ENCODE peak calls at places on chromosomes 2 and 18, in seven cellular contexts. X is foreskin keratinocyte, Z is MCF 10A, T is A549, H is lower lobe of right lung, O is cardiac fibroblast, B is CD14-positive monocyte. G is an unnamed sample.

GRCh38 chr18:59156316-59156715 is 16.6 kb downstream of the SEC11C start:
- DNase-seq in X (no peak), Z (no peak), T (no peak), H (no peak), O (no peak), B (no peak), G (no peak)

GRCh38 chr2:135255208-135255607 is 203.1 kb downstream of the RAB3GAP1 start:
- DNase-seq in X (no peak), Z (no peak), T (no peak), H (no peak), O (no peak), B (no peak), G (no peak)

GRCh38 chr2:63614448-63614968 is 25.7 kb downstream of the MDH1 start:
- DNase-seq in X (peak; percentile 96), Z (peak; percentile 4), T (peak; percentile 13), H (no peak), O (peak; percentile 38), B (no peak), G (no peak)

GRCh38 chr2:36530983-36531354 is 67.0 kb downstream of the FEZ2 start:
- DNase-seq in X (no peak), Z (no peak), T (no peak), H (no peak), O (peak; percentile 94), B (no peak), G (no peak)

GRCh38 chr18:54742654-54743053 is 85.6 kb upstream of the RAB27B start:
- DNase-seq in X (no peak), Z (peak; percentile 99), T (peak; percentile 29), H (no peak), O (peak; percentile 100), B (no peak), G (no peak)

GRCh38 chr2:172423120-172423519 is 4.3 kb upstream of the ITGA6 start:
- DNase-seq in X (no peak), Z (no peak), T (no peak), H (no peak), O (no peak), B (no peak), G (no peak)

GRCh38 chr2:138475394-138475793 is 26.2 kb upstream of the SPOPL start:
- DNase-seq in X (no peak), Z (no peak), T (no peak), H (no peak), O (peak; percentile 4), B (no peak), G (no peak)

GRCh38 chr2:44320832-44321231 is 40.5 kb downstream of the PREPL start:
- DNase-seq in X (no peak), Z (no peak), T (no peak), H (no peak), O (no peak), B (no peak), G (no peak)

GRCh38 chr2:14340703-14341102 is 291.8 kb upstream of the LRATD1 start:
- DNase-seq in X (no peak), Z (peak; percentile 11), T (no peak), H (no peak), O (no peak), B (no peak), G (no peak)

GRCh38 chr2:120293991-120294329 is 41.3 kb downstream of the RALB start:
- DNase-seq in X (no peak), Z (no peak), T (no peak), H (no peak), O (no peak), B (no peak), G (no peak)

GRCh38 chr18:37430346-37431076 is 135.1 kb downstream of the CELF4 start:
- DNase-seq in X (no peak), Z (no peak), T (peak; percentile 2), H (no peak), O (no peak), B (no peak), G (no peak)

GRCh38 chr18:27017901-27018500 is 152.5 kb upstream of the AQP4 start:
- DNase-seq in X (no peak), Z (peak; percentile 46), T (peak; percentile 13), H (no peak), O (peak; percentile 15), B (no peak), G (no peak)

GRCh38 chr2:75310915-75311314 is 111.6 kb upstream of the TACR1 start:
- DNase-seq in X (no peak), Z (peak; percentile 25), T (peak; percentile 9), H (no peak), O (peak; percentile 57), B (no peak), G (no peak)

GRCh38 chr2:119749405-119750066 is 10.2 kb upstream of the PTPN4 start:
- DNase-seq in X (peak; percentile 76), Z (peak; percentile 57), T (no peak), H (no peak), O (peak; percentile 63), B (no peak), G (no peak)

GRCh38 chr2:74959106-74959751 is 786 bp downstream of the POLE4 start:
- DNase-seq in X (no peak), Z (no peak), T (no peak), H (peak; percentile 40), O (no peak), B (no peak), G (no peak)

GRCh38 chr2:123061534-123061933 is 963.6 kb upstream of the CNTNAP5 start:
- DNase-seq in X (no peak), Z (no peak), T (no peak), H (no peak), O (no peak), B (no peak), G (no peak)

GRCh38 chr2:7133521-7133920 is 216.3 kb downstream of the RNF144A start:
- DNase-seq in X (no peak), Z (peak; percentile 28), T (peak; percentile 6), H (no peak), O (no peak), B (no peak), G (no peak)

GRCh38 chr2:173571021-173571821 is 216.5 kb downstream of the CDCA7 start:
- DNase-seq in X (no peak), Z (peak; percentile 54), T (peak; percentile 75), H (no peak), O (peak; percentile 59), B (no peak), G (no peak)

GRCh38 chr2:173571887-173572680 is 217.4 kb downstream of the CDCA7 start:
- DNase-seq in X (no peak), Z (no peak), T (no peak), H (no peak), O (no peak), B (no peak), G (no peak)

GRCh38 chr2:173572848-173573247 is 218.2 kb downstream of the CDCA7 start:
- DNase-seq in X (no peak), Z (no peak), T (no peak), H (no peak), O (no peak), B (no peak), G (no peak)

DNA sequence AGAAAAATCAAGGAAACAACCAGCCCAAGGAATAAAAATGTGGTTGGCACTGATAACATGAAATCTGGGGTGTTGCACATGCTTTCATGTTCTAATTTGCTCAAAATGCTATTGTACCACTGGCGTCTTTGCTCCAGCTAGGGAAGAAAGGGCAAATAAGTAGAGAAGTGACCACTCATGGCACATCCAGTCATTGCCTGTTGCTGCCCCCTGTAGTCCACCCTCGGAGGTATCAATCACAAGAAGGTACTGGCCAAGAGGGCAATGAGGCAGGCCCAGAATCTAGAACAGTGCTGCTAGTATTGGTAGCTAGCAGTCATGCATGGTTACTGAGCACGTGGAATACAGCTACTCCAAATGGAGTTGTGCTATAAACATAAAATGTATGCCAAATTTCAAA is 213.4 kb downstream of the CDCA7 start:
- DNase-seq in X (no peak), Z (peak; percentile 52), T (peak; percentile 65), H (no peak), O (peak; percentile 26), B (no peak), G (no peak)
- TF ChIP-seq CTCF in X (peak; percentile 43), Z (peak; percentile 26), T (peak; percentile 53), H (peak; percentile 10), O (peak; percentile 30), B (no peak), G (peak; percentile 21)

DNA sequence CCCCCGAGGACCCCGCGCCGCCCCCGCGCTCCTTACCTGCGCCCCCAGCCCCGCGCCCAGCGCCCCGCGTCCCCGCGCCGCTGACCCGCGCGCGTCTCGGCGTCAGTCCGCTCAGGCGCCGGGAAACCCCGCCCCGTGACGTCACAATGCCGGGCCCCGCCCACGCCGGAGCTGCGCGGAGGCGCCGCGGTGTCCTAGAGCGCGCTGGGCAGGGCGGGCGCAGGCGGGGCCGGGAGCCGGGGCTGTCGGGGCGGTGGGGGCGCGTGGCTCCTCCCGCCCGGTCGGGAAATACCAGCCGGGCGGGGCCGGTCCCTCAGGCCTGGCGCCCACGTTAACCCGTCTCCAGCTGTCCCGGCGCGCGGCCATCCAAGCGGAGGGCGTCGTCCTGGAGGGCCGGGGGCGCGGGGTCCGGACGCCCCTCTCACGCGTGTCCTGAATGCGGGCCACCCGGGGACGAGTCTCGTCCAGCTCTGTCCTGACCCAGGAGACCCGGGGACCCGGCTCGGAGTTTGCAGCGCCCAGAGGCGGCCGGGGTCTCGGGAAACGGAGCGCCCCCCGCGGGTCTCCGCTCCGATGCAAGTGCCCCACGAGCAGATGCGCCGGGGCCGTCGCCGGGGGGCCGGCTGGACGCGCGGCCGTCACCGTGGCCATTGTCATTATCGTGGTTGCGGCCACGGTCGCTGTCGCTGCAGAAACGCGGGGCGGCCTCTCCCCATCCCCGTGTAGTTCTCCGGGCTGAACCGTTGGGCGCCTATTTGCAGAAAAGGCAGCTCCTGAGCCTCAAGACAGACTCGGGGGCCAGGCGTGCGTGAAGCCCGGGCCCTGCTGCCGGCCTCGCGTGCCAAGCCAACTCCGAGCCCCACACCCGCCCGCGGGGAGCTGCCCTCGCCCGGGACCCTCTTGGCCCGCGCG is at the start of gene SLC66A2:
- DNase-seq in X (no peak), Z (peak; percentile 78), T (peak; percentile 66), H (peak; percentile 95), O (peak; percentile 83), B (peak; percentile 89), G (peak; percentile 90)
- TF ChIP-seq CTCF in X (no peak), Z (no peak), T (no peak), H (no peak), O (no peak), B (no peak), G (peak; percentile 21)

GRCh38 chr2:129708221-129708967 is 271.1 kb upstream of the RAB6C start:
- DNase-seq in X (no peak), Z (no peak), T (no peak), H (no peak), O (no peak), B (no peak), G (no peak)
- TF ChIP-seq CTCF in X (no peak), Z (no peak), T (no peak), H (no peak), O (no peak), B (no peak), G (peak; percentile 26)

GRCh38 chr2:153477096-153477555 is 1.4 kb downstream of the RPRM start:
- DNase-seq in X (no peak), Z (no peak), T (no peak), H (no peak), O (no peak), B (no peak), G (no peak)
- TF ChIP-seq CTCF in X (no peak), Z (no peak), T (no peak), H (no peak), O (no peak), B (no peak), G (peak; percentile 60)

GRCh38 chr2:96408631-96409542 is 73.3 kb downstream of the NCAPH start:
- DNase-seq in X (no peak), Z (no peak), T (peak; percentile 26), H (no peak), O (peak; percentile 39), B (no peak), G (no peak)
- TF ChIP-seq CTCF in X (peak; percentile 27), Z (no peak), T (peak; percentile 28), H (no peak), O (peak; percentile 11), B (no peak), G (peak; percentile 21)

G was measured in progenitor cell of endocrine pancreas.